ENCODE peak calls at places on chromosomes 16 and 17, in ten cellular contexts. R is upper lobe of right lung; E is upper lobe of left lung; U is tibial artery; T is CD8-positive, alpha-beta T cell; I is CD8-positive, alpha-beta memory T cell; H is adrenal gland; N is PC-9; Q is ovary; O is aorta. L is an unnamed sample. For H3K36me3, the result is how much of the 10 kb centered on the place peaks cover.

GRCh38 chr17:73972901-73973300 is 230.6 kb upstream of the RPL38 start:
- DNase-seq in R (peak), E (no peak), U (no peak), T (no peak), I (no peak), H (no peak), N (no peak), Q (no peak), O (no peak), L (no peak)

GRCh38 chr16:82580293-82580900 is 46.4 kb upstream of the CDH13 start:
- DNase-seq in R (no peak), E (no peak), U (no peak), T (no peak), I (no peak), H (peak), N (no peak), Q (no peak), O (no peak), L (peak)

GRCh38 chr17:73586153-73586906 is 57.9 kb downstream of the SDK2 start:
- DNase-seq in R (no peak), E (no peak), U (no peak), T (no peak), I (no peak), H (no peak), N (peak), Q (no peak), O (no peak), L (no peak)

GRCh38 chr17:80036715-80037477 is 454 bp downstream of the CCDC40 start:
- DNase-seq in R (peak), E (peak), U (no peak), T (peak), I (peak), H (peak), N (no peak), Q (no peak), O (no peak), L (peak)

GRCh38 chr17:19654342-19654886 is 5.9 kb downstream of the ALDH3A2 start:
- DNase-seq in R (no peak), E (peak), U (no peak), T (no peak), I (no peak), H (no peak), N (no peak), Q (no peak), O (no peak), L (no peak)

GRCh38 chr17:38498353-38498752 is 70.1 kb downstream of the ARHGAP23 start:
- DNase-seq in R (no peak), E (peak), U (no peak), T (no peak), I (no peak), H (no peak), N (no peak), Q (no peak), O (no peak), L (no peak)

GRCh38 chr17:17682293-17682736 is 1.1 kb downstream of the RAI1 start:
- DNase-seq in R (peak), E (peak), U (no peak), T (peak), I (no peak), H (no peak), N (no peak), Q (no peak), O (peak), L (no peak)

GRCh38 chr17:38554430-38555350 is 51.1 kb downstream of the SRCIN1 start:
- DNase-seq in R (no peak), E (no peak), U (no peak), T (no peak), I (no peak), H (no peak), N (peak), Q (no peak), O (no peak), L (no peak)

GRCh38 chr17:79591014-79591590 is 19.7 kb downstream of the RBFOX3 start:
- DNase-seq in R (no peak), E (no peak), U (no peak), T (no peak), I (no peak), H (no peak), N (no peak), Q (no peak), O (no peak), L (no peak)

GRCh38 chr17:50768348-50768761 is 1.0 kb upstream of the ANKRD40CL start:
- DNase-seq in R (peak), E (peak), U (no peak), T (no peak), I (no peak), H (peak), N (peak), Q (no peak), O (no peak), L (peak)

GRCh38 chr17:49730078-49730786 is 22.5 kb upstream of the SLC35B1 start:
- DNase-seq in R (no peak), E (no peak), U (peak), T (no peak), I (no peak), H (peak), N (no peak), Q (peak), O (peak), L (no peak)

GRCh38 chr17:82893779-82894178 is 54.0 kb upstream of the ZNF750 start:
- DNase-seq in R (no peak), E (no peak), U (no peak), T (no peak), I (no peak), H (no peak), N (no peak), Q (no peak), O (peak), L (no peak)

GRCh38 chr16:56869513-56870270 is 4.7 kb downstream of the SLC12A3 start:
- DNase-seq in R (no peak), E (peak), U (no peak), T (no peak), I (no peak), H (no peak), N (no peak), Q (no peak), O (no peak), L (peak)

GRCh38 chr17:42283241-42284019 is 4.9 kb upstream of the STAT5A start:
- DNase-seq in R (peak), E (no peak), U (no peak), T (no peak), I (no peak), H (peak), N (no peak), Q (peak), O (peak), L (no peak)

GRCh38 chr17:32927724-32928526 is at the start of gene TMEM98:
- DNase-seq in R (peak), E (peak), U (no peak), T (no peak), I (no peak), H (no peak), N (no peak), Q (peak), O (peak), L (no peak)

GRCh38 chr17:28112199-28112995 is 69.9 kb downstream of the NLK start:
- DNase-seq in R (no peak), E (no peak), U (no peak), T (no peak), I (no peak), H (no peak), N (no peak), Q (no peak), O (no peak), L (no peak)

DNA sequence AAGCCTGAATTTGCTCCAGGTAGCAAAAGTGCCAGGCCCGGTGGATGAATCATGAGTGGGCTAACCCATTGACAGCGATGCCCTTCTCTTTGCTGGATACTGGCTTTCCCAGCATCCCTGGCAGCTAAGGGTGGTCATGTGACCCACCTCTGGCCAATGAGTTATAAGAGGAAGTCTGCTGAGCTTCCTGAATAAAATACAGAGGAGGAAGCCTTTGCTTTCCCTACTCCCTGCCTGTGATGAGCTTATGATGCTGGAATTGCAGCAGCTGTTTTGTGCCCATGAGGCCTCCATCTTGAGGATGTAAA is 15.0 kb upstream of the ATP2A3 start:
- DNase-seq in R (no peak), E (no peak), U (no peak), T (no peak), I (no peak), H (no peak), N (no peak), Q (no peak), O (peak), L (no peak)
- H3K4me3 ChIP-seq in R (no peak), E (no peak), U (no peak), T (no peak), I (no peak), H (no peak), N (no peak), Q (no peak), O (no peak), L (no peak)

GRCh38 chr16:15460601-15461000 is 26.2 kb downstream of the BMERB1 start:
- DNase-seq in R (no peak), E (no peak), U (no peak), T (no peak), I (no peak), H (no peak), N (no peak), Q (no peak), O (no peak), L (no peak)
- H3K36me3 ChIP-seq in R (under half), E (under half), U (under half), T (under half), I (under half), H (under half), N (under half), Q (under half), O (under half), L (under half)

GRCh38 chr17:14372905-14373559 is 72.2 kb downstream of the HS3ST3B1 start:
- DNase-seq in R (no peak), E (peak), U (no peak), T (no peak), I (no peak), H (no peak), N (no peak), Q (no peak), O (no peak), L (peak)
- H3K4me3 ChIP-seq in R (no peak), E (no peak), U (no peak), T (no peak), I (no peak), H (no peak), N (no peak), Q (no peak), O (no peak), L (no peak)

GRCh38 chr16:3738128-3738527 is 20.8 kb upstream of the TRAP1 start:
- DNase-seq in R (peak), E (no peak), U (no peak), T (no peak), I (no peak), H (no peak), N (no peak), Q (no peak), O (no peak), L (no peak)
- H3K36me3 ChIP-seq in R (half or more), E (half or more), U (half or more), T (half or more), I (half or more), H (under half), N (under half), Q (under half), O (under half), L (under half)